ENCODE peak calls at places on chromosome 20, in ten cellular contexts. D is HEK293T; O is WTC11; U is ACHN; Z is neural progenitor cell; L is T-helper 17 cell; R is ELR; B is astrocyte of the spinal cord; G is neural crest cell; Y is stimulated activated CD4-positive, alpha-beta T cell treated with anti-CD3 and anti-CD28 coated beads, Interleukin-12 subunit alpha, Interleukin-12 subunit beta, amount 100 ng/mL, for 24 hours. P is an unnamed sample.

GRCh38 chr20:52619101-52619500 is 353.1 kb upstream of the TSHZ2 start:
- DNase-seq in D (no peak), O (no peak), U (no peak), Z (no peak), L (no peak), R (no peak), B (no peak), G (no peak), Y (no peak), P (peak; percentile 25)

GRCh38 chr20:49384437-49385434 is 97.7 kb downstream of the KCNB1 start:
- DNase-seq in D (peak; percentile 79), O (peak; percentile 97), U (peak; percentile 68), Z (peak; percentile 99), L (peak; percentile 54), R (peak; percentile 79), B (peak; percentile 36), G (peak; percentile 95), Y (peak; percentile 24), P (peak; percentile 81)

GRCh38 chr20:63745961-63746765 is 6.6 kb downstream of the SLC2A4RG start:
- DNase-seq in D (no peak), O (no peak), U (no peak), Z (no peak), L (no peak), R (no peak), B (no peak), G (no peak), Y (no peak), P (no peak)

GRCh38 chr20:53074811-53075314 is 102.7 kb downstream of the TSHZ2 start:
- DNase-seq in D (no peak), O (no peak), U (no peak), Z (no peak), L (no peak), R (no peak), B (no peak), G (no peak), Y (no peak), P (no peak)

GRCh38 chr20:34998331-34998950 is 42.8 kb downstream of the MYH7B start:
- DNase-seq in D (no peak), O (peak; percentile 56), U (no peak), Z (no peak), L (no peak), R (peak; percentile 38), B (no peak), G (no peak), Y (no peak), P (no peak)

GRCh38 chr20:17651761-17652388 is 30.2 kb downstream of the RRBP1 start:
- DNase-seq in D (no peak), O (no peak), U (no peak), Z (no peak), L (no peak), R (no peak), B (no peak), G (no peak), Y (no peak), P (no peak)

GRCh38 chr20:53778041-53778516 is 184.4 kb upstream of the ZNF217 start:
- DNase-seq in D (no peak), O (no peak), U (no peak), Z (no peak), L (no peak), R (no peak), B (no peak), G (no peak), Y (no peak), P (no peak)

GRCh38 chr20:35462351-35462750 is 7.0 kb downstream of the CEP250 start:
- DNase-seq in D (no peak), O (no peak), U (no peak), Z (no peak), L (no peak), R (no peak), B (no peak), G (no peak), Y (no peak), P (no peak)

GRCh38 chr20:42986143-42986773 is 203.4 kb downstream of the PTPRT start:
- DNase-seq in D (no peak), O (no peak), U (no peak), Z (no peak), L (no peak), R (no peak), B (no peak), G (no peak), Y (no peak), P (no peak)

GRCh38 chr20:45345104-45345936 is 2.9 kb downstream of the SDC4 start:
- DNase-seq in D (no peak), O (no peak), U (no peak), Z (no peak), L (no peak), R (no peak), B (no peak), G (no peak), Y (no peak), P (no peak)

GRCh38 chr20:22400440-22400839 is 183.9 kb downstream of the FOXA2 start:
- DNase-seq in D (no peak), O (no peak), U (no peak), Z (no peak), L (no peak), R (no peak), B (no peak), G (no peak), Y (no peak), P (no peak)

GRCh38 chr20:51298141-51298540 is 244.4 kb downstream of the NFATC2 start:
- DNase-seq in D (no peak), O (no peak), U (no peak), Z (no peak), L (no peak), R (no peak), B (no peak), G (no peak), Y (no peak), P (no peak)

GRCh38 chr20:12012241-12013222 is 94.8 kb downstream of the BTBD3 start:
- DNase-seq in D (peak; percentile 76), O (peak; percentile 65), U (peak; percentile 72), Z (peak; percentile 58), L (no peak), R (peak; percentile 57), B (peak; percentile 48), G (peak; percentile 8), Y (no peak), P (peak; percentile 19)

GRCh38 chr20:44268802-44269201 is 21.7 kb downstream of the GDAP1L1 start:
- DNase-seq in D (no peak), O (no peak), U (no peak), Z (no peak), L (no peak), R (no peak), B (no peak), G (no peak), Y (no peak), P (no peak)

GRCh38 chr20:34993941-34994508 is 38.4 kb downstream of the MYH7B start:
- DNase-seq in D (no peak), O (no peak), U (no peak), Z (no peak), L (no peak), R (no peak), B (no peak), G (no peak), Y (no peak), P (no peak)

GRCh38 chr20:3687655-3688054 is 5.8 kb upstream of the ADAM33 start:
- DNase-seq in D (peak; percentile 65), O (no peak), U (peak; percentile 38), Z (peak; percentile 48), L (no peak), R (peak; percentile 60), B (peak; percentile 63), G (no peak), Y (no peak), P (no peak)

GRCh38 chr20:39210331-39211074 is 248.4 kb downstream of the DHX35 start:
- DNase-seq in D (no peak), O (no peak), U (no peak), Z (peak; percentile 41), L (no peak), R (no peak), B (no peak), G (no peak), Y (no peak), P (no peak)

GRCh38 chr20:14307956-14308355 is 29.5 kb downstream of the FLRT3 start:
- DNase-seq in D (no peak), O (no peak), U (no peak), Z (no peak), L (no peak), R (no peak), B (no peak), G (no peak), Y (no peak), P (no peak)

GRCh38 chr20:39839406-39840119 is 849.5 kb downstream of the MAFB start:
- DNase-seq in D (no peak), O (no peak), U (no peak), Z (no peak), L (no peak), R (no peak), B (no peak), G (no peak), Y (no peak), P (no peak)

GRCh38 chr20:40970218-40970617 is 58.4 kb upstream of the TOP1 start:
- DNase-seq in D (no peak), O (no peak), U (no peak), Z (peak; percentile 32), L (no peak), R (peak; percentile 31), B (no peak), G (no peak), Y (no peak), P (no peak)

GRCh38 chr20:51525241-51526104 is 17.0 kb downstream of the NFATC2 start:
- DNase-seq in D (no peak), O (no peak), U (no peak), Z (no peak), L (peak; percentile 19), R (no peak), B (no peak), G (no peak), Y (no peak), P (no peak)

GRCh38 chr20:5650191-5650691 is 100.0 kb upstream of the SHLD1 start:
- DNase-seq in D (no peak), O (no peak), U (no peak), Z (no peak), L (no peak), R (no peak), B (no peak), G (no peak), Y (no peak), P (no peak)

GRCh38 chr20:44720994-44721784 is 6.0 kb downstream of the CCN5 start:
- DNase-seq in D (no peak), O (no peak), U (peak; percentile 88), Z (no peak), L (no peak), R (peak; percentile 89), B (peak; percentile 67), G (no peak), Y (no peak), P (no peak)

GRCh38 chr20:37907677-37908397 is 4.9 kb downstream of the VSTM2L start:
- DNase-seq in D (peak; percentile 26), O (peak; percentile 46), U (peak; percentile 85), Z (peak; percentile 85), L (no peak), R (peak; percentile 72), B (peak; percentile 91), G (peak; percentile 42), Y (no peak), P (peak; percentile 93)

GRCh38 chr20:57838670-57839142 is 128.9 kb upstream of the PMEPA1 start:
- DNase-seq in D (no peak), O (no peak), U (no peak), Z (no peak), L (no peak), R (no peak), B (peak; percentile 83), G (no peak), Y (no peak), P (no peak)

GRCh38 chr20:58069796-58070663 is 158.4 kb downstream of the ANKRD60 start:
- DNase-seq in D (no peak), O (no peak), U (no peak), Z (no peak), L (no peak), R (no peak), B (no peak), G (no peak), Y (no peak), P (no peak)

GRCh38 chr20:1893721-1894470 is 1.3 kb upstream of the SIRPA start:
- DNase-seq in D (no peak), O (no peak), U (no peak), Z (no peak), L (no peak), R (peak; percentile 66), B (no peak), G (no peak), Y (no peak), P (no peak)

GRCh38 chr20:21505810-21506530 is 7.9 kb downstream of the NKX2-2 start:
- DNase-seq in D (peak; percentile 87), O (peak; percentile 73), U (peak; percentile 73), Z (peak; percentile 89), L (peak; percentile 73), R (peak; percentile 27), B (no peak), G (peak; percentile 77), Y (peak; percentile 53), P (peak; percentile 93)